ENCODE peak calls at places on chromosomes 12 and 14, in seven cellular contexts. S, A, I, Y, V, U and L are unnamed samples.
A peak's percentile ranks its signal among the peaks of the same experiment; 100 is the strongest.

GRCh38 chr12:70177637-70178036 is 65.6 kb upstream of the CNOT2 start:
- DNase-seq in S (no peak), A (no peak), I (no peak), Y (peak; percentile 34), V (no peak), U (no peak), L (no peak)

GRCh38 chr12:113609692-113610469 is 138.2 kb upstream of the LHX5 start:
- DNase-seq in S (no peak), A (no peak), I (peak; percentile 60), Y (no peak), V (peak; percentile 71), U (no peak), L (no peak)

GRCh38 chr12:4700621-4701026 is 19.6 kb upstream of the GALNT8 start:
- DNase-seq in S (peak; percentile 70), A (no peak), I (peak; percentile 33), Y (peak; percentile 85), V (peak; percentile 55), U (no peak), L (no peak)

GRCh38 chr12:8644345-8645248 is 18.0 kb downstream of the MFAP5 start:
- DNase-seq in S (no peak), A (peak; percentile 56), I (no peak), Y (no peak), V (no peak), U (no peak), L (no peak)

GRCh38 chr12:112824166-112824565 is 32.6 kb downstream of the RPH3A start:
- DNase-seq in S (no peak), A (no peak), I (no peak), Y (no peak), V (no peak), U (no peak), L (no peak)

GRCh38 chr14:93073833-93074769 is 41.6 kb downstream of the ITPK1 start:
- DNase-seq in S (peak; percentile 52), A (no peak), I (no peak), Y (peak; percentile 71), V (no peak), U (no peak), L (no peak)

GRCh38 chr12:81128930-81129554 is 51.2 kb downstream of the ACSS3 start:
- DNase-seq in S (no peak), A (peak; percentile 40), I (peak; percentile 31), Y (peak; percentile 61), V (peak; percentile 49), U (peak; percentile 14), L (peak; percentile 26)

GRCh38 chr14:39219075-39219499 is 14.6 kb upstream of the MIA2 start:
- DNase-seq in S (no peak), A (no peak), I (no peak), Y (peak; percentile 91), V (no peak), U (no peak), L (no peak)

GRCh38 chr12:12684375-12685106 is 11.4 kb downstream of the GPR19 start:
- DNase-seq in S (peak; percentile 51), A (no peak), I (peak; percentile 83), Y (peak; percentile 68), V (peak; percentile 97), U (peak; percentile 70), L (peak; percentile 79)

GRCh38 chr14:50001146-50001998 is 108.5 kb downstream of the ARF6 start:
- DNase-seq in S (peak; percentile 45), A (peak; percentile 74), I (peak; percentile 20), Y (peak; percentile 70), V (peak; percentile 59), U (no peak), L (no peak)

GRCh38 chr12:109927622-109928021 is 27.5 kb downstream of the TCHP start:
- DNase-seq in S (no peak), A (peak; percentile 74), I (peak; percentile 59), Y (peak; percentile 57), V (peak; percentile 71), U (peak; percentile 40), L (peak; percentile 36)

GRCh38 chr12:127723236-127723635 is 543.7 kb upstream of the TMEM132C start:
- DNase-seq in S (no peak), A (no peak), I (no peak), Y (no peak), V (no peak), U (no peak), L (no peak)

GRCh38 chr12:54030889-54031860 is 1.7 kb upstream of the HOXC5 start:
- DNase-seq in S (no peak), A (no peak), I (no peak), Y (peak; percentile 27), V (no peak), U (no peak), L (peak; percentile 59)

GRCh38 chr12:95574799-95575452 is 23.6 kb upstream of the USP44 start:
- DNase-seq in S (no peak), A (no peak), I (no peak), Y (peak; percentile 56), V (no peak), U (no peak), L (peak; percentile 7)

GRCh38 chr14:50531595-50532501 is 521 bp downstream of the MAP4K5 start:
- DNase-seq in S (peak; percentile 35), A (peak; percentile 50), I (peak; percentile 64), Y (peak; percentile 39), V (peak; percentile 62), U (peak; percentile 46), L (peak; percentile 66)

GRCh38 chr12:92879698-92880322 is 49.3 kb downstream of the EEA1 start:
- DNase-seq in S (no peak), A (no peak), I (no peak), Y (peak; percentile 18), V (no peak), U (no peak), L (no peak)

GRCh38 chr12:51240971-51241370 is 2.3 kb downstream of the DAZAP2 start:
- DNase-seq in S (no peak), A (no peak), I (no peak), Y (peak; percentile 17), V (no peak), U (no peak), L (no peak)

GRCh38 chr12:51238037-51238509 is 553 bp upstream of the DAZAP2 start:
- DNase-seq in S (no peak), A (no peak), I (no peak), Y (no peak), V (no peak), U (no peak), L (no peak)

GRCh38 chr12:51242150-51242549 is 3.5 kb downstream of the DAZAP2 start:
- DNase-seq in S (no peak), A (no peak), I (no peak), Y (no peak), V (no peak), U (no peak), L (no peak)

GRCh38 chr12:51242896-51243295 is 4.3 kb downstream of the DAZAP2 start:
- DNase-seq in S (no peak), A (no peak), I (no peak), Y (no peak), V (no peak), U (no peak), L (no peak)

GRCh38 chr12:51238510-51239334 is at the start of gene DAZAP2:
- DNase-seq in S (peak; percentile 88), A (peak; percentile 98), I (peak; percentile 97), Y (peak; percentile 97), V (peak; percentile 99), U (peak; percentile 82), L (peak; percentile 98)
- TF ChIP-seq CTCF in S (peak; percentile 47), A (no peak), I (no peak), Y (peak; percentile 28), V (no peak), U (peak; percentile 7), L (no peak)

GRCh38 chr12:21988619-21989018 is 47.4 kb upstream of the ABCC9 start:
- DNase-seq in S (no peak), A (no peak), I (no peak), Y (no peak), V (no peak), U (no peak), L (no peak)

GRCh38 chr12:21991526-21991925 is 50.3 kb upstream of the ABCC9 start:
- DNase-seq in S (no peak), A (no peak), I (no peak), Y (no peak), V (no peak), U (no peak), L (no peak)

GRCh38 chr12:21992823-21993222 is 51.6 kb upstream of the ABCC9 start:
- DNase-seq in S (no peak), A (no peak), I (no peak), Y (no peak), V (no peak), U (no peak), L (no peak)

GRCh38 chr12:21987786-21988185 is 46.6 kb upstream of the ABCC9 start:
- DNase-seq in S (no peak), A (no peak), I (no peak), Y (no peak), V (no peak), U (no peak), L (peak; percentile 39)

DNA sequence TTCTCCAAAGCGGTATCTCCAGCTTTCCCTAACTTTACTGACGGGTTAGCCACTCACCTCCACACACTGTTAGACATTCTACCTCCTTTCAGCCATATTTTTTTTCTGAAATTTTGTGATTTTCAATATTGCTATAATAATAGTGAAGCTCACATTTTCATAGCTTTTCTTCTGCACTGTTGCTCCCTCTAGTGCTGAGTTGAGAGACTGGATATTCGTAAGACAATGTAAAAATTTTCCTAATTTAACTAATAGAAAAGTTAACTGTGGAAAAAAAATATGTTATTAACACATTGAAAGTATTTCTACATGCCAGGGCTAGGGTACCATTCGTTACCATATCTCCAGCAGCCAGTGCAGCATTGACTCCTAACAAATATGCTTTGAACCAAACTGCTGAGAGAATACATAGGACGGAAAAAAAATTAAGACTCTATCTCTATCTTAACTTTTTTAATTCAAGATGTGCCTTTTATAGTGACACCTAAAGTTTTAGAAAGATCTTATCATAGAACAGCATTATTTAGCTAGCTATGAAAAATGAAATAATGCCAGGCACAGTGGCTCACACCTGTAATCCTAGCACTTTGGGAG is 48.7 kb upstream of the ABCC9 start:
- DNase-seq in S (peak; percentile 22), A (no peak), I (no peak), Y (peak; percentile 71), V (no peak), U (no peak), L (no peak)
- TF ChIP-seq CTCF in S (peak; percentile 52), A (no peak), I (no peak), Y (peak; percentile 69), V (peak; percentile 70), U (peak; percentile 84), L (peak; percentile 53)

DNA sequence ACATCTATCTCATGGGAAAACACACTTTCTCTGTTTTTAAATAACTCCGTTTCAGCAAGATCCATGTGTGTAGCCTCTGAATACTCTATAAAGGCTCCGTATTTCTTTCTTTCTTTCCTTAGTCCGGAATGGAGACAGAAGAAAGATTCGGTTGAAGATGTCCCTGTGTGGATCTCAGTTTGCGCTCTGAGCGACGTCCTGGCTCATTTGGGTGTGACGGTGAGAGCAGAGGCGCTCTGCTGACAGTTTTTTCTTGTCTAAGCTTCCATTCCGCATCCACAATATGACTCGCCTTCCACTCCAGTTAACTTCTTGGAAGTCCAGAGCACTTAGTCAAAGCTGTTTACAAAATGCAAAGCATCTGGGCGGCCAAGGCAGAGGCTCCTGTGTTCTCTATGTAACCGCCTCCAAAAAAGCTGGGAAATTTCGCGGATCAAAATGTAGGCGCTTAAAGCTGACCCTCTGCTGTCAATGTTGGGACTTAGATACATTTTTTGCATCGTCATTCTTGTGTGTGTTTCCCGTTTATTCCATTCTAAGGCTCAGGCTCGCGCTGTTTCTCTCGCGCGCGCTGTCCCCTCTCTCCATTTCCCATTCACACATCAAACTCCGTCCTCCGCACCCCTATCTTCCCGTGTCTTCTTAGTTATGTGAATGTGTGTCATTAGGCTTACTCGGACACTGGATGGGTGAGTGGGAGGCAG is 910 bp upstream of the FLRT2 start:
- DNase-seq in S (no peak), A (no peak), I (no peak), Y (peak; percentile 77), V (no peak), U (peak; percentile 5), L (no peak)
- TF ChIP-seq CTCF in S (no peak), A (no peak), I (no peak), Y (no peak), V (no peak), U (peak; percentile 8), L (no peak)

GRCh38 chr14:81236138-81236537 is 15.4 kb upstream of the GTF2A1 start:
- DNase-seq in S (no peak), A (no peak), I (no peak), Y (no peak), V (no peak), U (no peak), L (no peak)
- TF ChIP-seq CTCF in S (no peak), A (no peak), I (no peak), Y (no peak), V (no peak), U (no peak), L (no peak)